ENCODE peak calls at places on chromosome 18, in seven cellular contexts. One of them, this sample, is unnamed.

GRCh38 chr18:44945847-44946490 is 265.3 kb downstream of the SETBP1 start:
- DNase-seq in amygdala: no peak
- DNase-seq in GF-D8: no peak
- DNase-seq in NCI-H774: peak
- DNase-seq in AG10803: no peak
- DNase-seq in H54: no peak
- DNase-seq in ascending aorta: no peak
- DNase-seq in this sample: peak

GRCh38 chr18:60981651-60982050 is 351.6 kb upstream of the CDH20 start:
- DNase-seq in GF-D8: no peak
- DNase-seq in NCI-H774: no peak
- DNase-seq in AG10803: no peak
- DNase-seq in amygdala: no peak
- DNase-seq in H54: no peak
- DNase-seq in ascending aorta: no peak
- DNase-seq in this sample: no peak

GRCh38 chr18:62881509-62882016 is 166.2 kb downstream of the PHLPP1 start:
- DNase-seq in ascending aorta: no peak
- DNase-seq in NCI-H774: peak
- DNase-seq in amygdala: no peak
- DNase-seq in H54: peak
- DNase-seq in AG10803: peak
- DNase-seq in GF-D8: no peak
- DNase-seq in this sample: peak

GRCh38 chr18:77173274-77174030 is 40.9 kb upstream of the MBP start:
- DNase-seq in NCI-H774: no peak
- DNase-seq in amygdala: no peak
- DNase-seq in AG10803: no peak
- DNase-seq in H54: no peak
- DNase-seq in ascending aorta: no peak
- DNase-seq in GF-D8: no peak
- DNase-seq in this sample: no peak

GRCh38 chr18:79868811-79869541 is 71.2 kb downstream of the KCNG2 start:
- DNase-seq in NCI-H774: no peak
- DNase-seq in AG10803: no peak
- DNase-seq in ascending aorta: no peak
- DNase-seq in H54: no peak
- DNase-seq in amygdala: no peak
- DNase-seq in GF-D8: no peak
- DNase-seq in this sample: no peak

GRCh38 chr18:28087173-28087563 is 89.8 kb downstream of the CDH2 start:
- DNase-seq in GF-D8: no peak
- DNase-seq in AG10803: no peak
- DNase-seq in H54: no peak
- DNase-seq in ascending aorta: no peak
- DNase-seq in amygdala: no peak
- DNase-seq in NCI-H774: no peak
- DNase-seq in this sample: peak

GRCh38 chr18:58541789-58542425 is 87.0 kb downstream of the ALPK2 start:
- DNase-seq in amygdala: no peak
- DNase-seq in ascending aorta: no peak
- DNase-seq in AG10803: peak
- DNase-seq in H54: peak
- DNase-seq in NCI-H774: no peak
- DNase-seq in GF-D8: peak
- DNase-seq in this sample: no peak

GRCh38 chr18:78160961-78161656 is 818.5 kb upstream of the SALL3 start:
- DNase-seq in NCI-H774: no peak
- DNase-seq in amygdala: no peak
- DNase-seq in AG10803: no peak
- DNase-seq in ascending aorta: no peak
- DNase-seq in GF-D8: no peak
- DNase-seq in H54: no peak
- DNase-seq in this sample: no peak

GRCh38 chr18:43534511-43534910 is 257.2 kb upstream of the SYT4 start:
- DNase-seq in AG10803: peak
- DNase-seq in NCI-H774: no peak
- DNase-seq in GF-D8: no peak
- DNase-seq in ascending aorta: no peak
- DNase-seq in amygdala: no peak
- DNase-seq in H54: no peak
- DNase-seq in this sample: no peak

GRCh38 chr18:58593930-58594329 is 35.0 kb downstream of the ALPK2 start:
- DNase-seq in AG10803: peak
- DNase-seq in H54: no peak
- DNase-seq in GF-D8: no peak
- DNase-seq in NCI-H774: no peak
- DNase-seq in amygdala: no peak
- DNase-seq in ascending aorta: no peak
- DNase-seq in this sample: no peak

GRCh38 chr18:66632771-66633170 is 28.9 kb upstream of the CDH19 start:
- DNase-seq in NCI-H774: no peak
- DNase-seq in H54: no peak
- DNase-seq in AG10803: no peak
- DNase-seq in GF-D8: no peak
- DNase-seq in ascending aorta: no peak
- DNase-seq in amygdala: no peak
- DNase-seq in this sample: no peak

GRCh38 chr18:9016819-9017169 is 85.7 kb upstream of the NDUFV2 start:
- DNase-seq in GF-D8: no peak
- DNase-seq in NCI-H774: no peak
- DNase-seq in ascending aorta: no peak
- DNase-seq in amygdala: no peak
- DNase-seq in H54: no peak
- DNase-seq in AG10803: peak
- DNase-seq in this sample: no peak

GRCh38 chr18:64233855-64234254 is 85.0 kb upstream of the LINC00305 start:
- DNase-seq in H54: no peak
- DNase-seq in AG10803: no peak
- DNase-seq in amygdala: no peak
- DNase-seq in GF-D8: no peak
- DNase-seq in ascending aorta: no peak
- DNase-seq in NCI-H774: no peak
- DNase-seq in this sample: no peak

GRCh38 chr18:10403675-10404074 is 50.8 kb upstream of the APCDD1 start:
- DNase-seq in amygdala: no peak
- DNase-seq in ascending aorta: no peak
- DNase-seq in NCI-H774: no peak
- DNase-seq in AG10803: no peak
- DNase-seq in GF-D8: no peak
- DNase-seq in H54: no peak
- DNase-seq in this sample: no peak

GRCh38 chr18:34809697-34810096 is 99.6 kb downstream of the DTNA start:
- DNase-seq in GF-D8: no peak
- DNase-seq in ascending aorta: no peak
- DNase-seq in NCI-H774: no peak
- DNase-seq in H54: no peak
- DNase-seq in AG10803: peak
- DNase-seq in amygdala: peak
- DNase-seq in this sample: no peak

GRCh38 chr18:8803957-8804356 is 98.6 kb downstream of the MTCL1 start:
- DNase-seq in AG10803: no peak
- DNase-seq in GF-D8: no peak
- DNase-seq in NCI-H774: no peak
- DNase-seq in ascending aorta: no peak
- DNase-seq in amygdala: no peak
- DNase-seq in H54: no peak
- DNase-seq in this sample: no peak

GRCh38 chr18:79525556-79526467 is 130.1 kb downstream of the NFATC1 start:
- DNase-seq in NCI-H774: no peak
- DNase-seq in H54: no peak
- DNase-seq in ascending aorta: no peak
- DNase-seq in amygdala: no peak
- DNase-seq in AG10803: peak
- DNase-seq in GF-D8: no peak
- DNase-seq in this sample: no peak

GRCh38 chr18:69817335-69817935 is 130.2 kb downstream of the CD226 start:
- DNase-seq in GF-D8: no peak
- DNase-seq in NCI-H774: no peak
- DNase-seq in ascending aorta: no peak
- DNase-seq in AG10803: peak
- DNase-seq in H54: no peak
- DNase-seq in amygdala: no peak
- DNase-seq in this sample: no peak

GRCh38 chr18:23934863-23935262 is 79.7 kb upstream of the TTC39C start:
- DNase-seq in ascending aorta: no peak
- DNase-seq in NCI-H774: no peak
- DNase-seq in H54: no peak
- DNase-seq in amygdala: no peak
- DNase-seq in GF-D8: no peak
- DNase-seq in AG10803: no peak
- DNase-seq in this sample: no peak

GRCh38 chr18:50096766-50097435 is 98.0 kb downstream of the MYO5B start:
- DNase-seq in NCI-H774: no peak
- DNase-seq in H54: no peak
- DNase-seq in GF-D8: no peak
- DNase-seq in AG10803: no peak
- DNase-seq in ascending aorta: no peak
- DNase-seq in amygdala: no peak
- DNase-seq in this sample: peak

GRCh38 chr18:27656167-27656778 is 471.2 kb upstream of the CHST9 start:
- DNase-seq in H54: no peak
- DNase-seq in GF-D8: no peak
- DNase-seq in amygdala: no peak
- DNase-seq in AG10803: no peak
- DNase-seq in NCI-H774: no peak
- DNase-seq in ascending aorta: no peak
- DNase-seq in this sample: no peak

GRCh38 chr18:63131106-63131943 is 188.2 kb downstream of the BCL2 start:
- DNase-seq in H54: peak
- DNase-seq in amygdala: peak
- DNase-seq in AG10803: peak
- DNase-seq in NCI-H774: no peak
- DNase-seq in GF-D8: no peak
- DNase-seq in ascending aorta: no peak
- DNase-seq in this sample: no peak

GRCh38 chr18:54904521-54904920 is 54.7 kb downstream of the CCDC68 start:
- DNase-seq in NCI-H774: no peak
- DNase-seq in GF-D8: no peak
- DNase-seq in ascending aorta: no peak
- DNase-seq in H54: no peak
- DNase-seq in AG10803: no peak
- DNase-seq in amygdala: no peak
- DNase-seq in this sample: no peak

GRCh38 chr18:54926593-54927297 is 32.5 kb downstream of the CCDC68 start:
- DNase-seq in amygdala: no peak
- DNase-seq in H54: no peak
- DNase-seq in GF-D8: no peak
- DNase-seq in AG10803: peak
- DNase-seq in NCI-H774: no peak
- DNase-seq in ascending aorta: no peak
- DNase-seq in this sample: no peak

GRCh38 chr18:12608292-12608691 is 49.6 kb downstream of the SPIRE1 start:
- DNase-seq in ascending aorta: no peak
- DNase-seq in GF-D8: no peak
- DNase-seq in AG10803: peak
- DNase-seq in H54: no peak
- DNase-seq in NCI-H774: no peak
- DNase-seq in amygdala: no peak
- DNase-seq in this sample: no peak

GRCh38 chr18:12254137-12254819 is at the start of gene CIDEA:
- DNase-seq in GF-D8: no peak
- DNase-seq in amygdala: no peak
- DNase-seq in AG10803: no peak
- DNase-seq in NCI-H774: no peak
- DNase-seq in ascending aorta: no peak
- DNase-seq in H54: no peak
- DNase-seq in this sample: no peak

GRCh38 chr18:35189510-35189909 is 51.3 kb upstream of the ZNF397 start:
- DNase-seq in amygdala: peak
- DNase-seq in AG10803: peak
- DNase-seq in H54: no peak
- DNase-seq in ascending aorta: no peak
- DNase-seq in GF-D8: no peak
- DNase-seq in NCI-H774: no peak
- DNase-seq in this sample: no peak